ENCODE peak calls at places on chromosomes 12 and 14, in nine cellular contexts. E is uterus, I is A549, S is Panc1, H is Caco-2, N is Peyer's patch, G is lower lobe of right lung, W is stomach, F is GM12864. A is an unnamed sample.

GRCh38 chr14:35257809-35258208 is 34.4 kb upstream of the PSMA6 start:
- DNase-seq in E (no peak), I (no peak), S (no peak), H (no peak), N (no peak), G (no peak), W (no peak), F (no peak), A (no peak)

GRCh38 chr14:23861666-23862065 is 91.9 kb upstream of the DHRS4 start:
- DNase-seq in E (no peak), I (no peak), S (no peak), H (no peak), N (no peak), G (no peak), W (peak), F (no peak), A (peak)

GRCh38 chr12:5665615-5666014 is 233.7 kb downstream of the NTF3 start:
- DNase-seq in E (no peak), I (no peak), S (no peak), H (no peak), N (no peak), G (no peak), W (no peak), F (no peak), A (no peak)

GRCh38 chr12:6868211-6869048 is 1.1 kb downstream of the TPI1 start:
- DNase-seq in E (no peak), I (no peak), S (no peak), H (no peak), N (no peak), G (no peak), W (no peak), F (no peak), A (no peak)

GRCh38 chr12:108516511-108517275 is 1.6 kb downstream of the FICD start:
- DNase-seq in E (no peak), I (no peak), S (no peak), H (no peak), N (no peak), G (no peak), W (no peak), F (no peak), A (no peak)

GRCh38 chr12:98591209-98591608 is 2.3 kb upstream of the SLC25A3 start:
- DNase-seq in E (no peak), I (no peak), S (no peak), H (peak), N (no peak), G (no peak), W (no peak), F (no peak), A (no peak)

GRCh38 chr12:132735496-132735895 is 24.9 kb downstream of the PGAM5 start:
- DNase-seq in E (no peak), I (no peak), S (no peak), H (no peak), N (no peak), G (peak), W (no peak), F (no peak), A (no peak)

GRCh38 chr12:1583421-1584078 is 10.8 kb downstream of the FBXL14 start:
- DNase-seq in E (peak), I (peak), S (no peak), H (peak), N (peak), G (no peak), W (peak), F (peak), A (peak)

GRCh38 chr12:2412305-2412643 is 359.5 kb downstream of the CACNA1C start:
- DNase-seq in E (no peak), I (no peak), S (no peak), H (no peak), N (no peak), G (no peak), W (no peak), F (no peak), A (no peak)

GRCh38 chr14:104280902-104281767 is 142.7 kb downstream of the KIF26A start:
- DNase-seq in E (peak), I (no peak), S (no peak), H (no peak), N (no peak), G (peak), W (peak), F (no peak), A (no peak)

GRCh38 chr12:94230357-94230905 is 82.1 kb downstream of the PLXNC1 start:
- DNase-seq in E (no peak), I (no peak), S (no peak), H (no peak), N (no peak), G (no peak), W (no peak), F (no peak), A (no peak)

DNA sequence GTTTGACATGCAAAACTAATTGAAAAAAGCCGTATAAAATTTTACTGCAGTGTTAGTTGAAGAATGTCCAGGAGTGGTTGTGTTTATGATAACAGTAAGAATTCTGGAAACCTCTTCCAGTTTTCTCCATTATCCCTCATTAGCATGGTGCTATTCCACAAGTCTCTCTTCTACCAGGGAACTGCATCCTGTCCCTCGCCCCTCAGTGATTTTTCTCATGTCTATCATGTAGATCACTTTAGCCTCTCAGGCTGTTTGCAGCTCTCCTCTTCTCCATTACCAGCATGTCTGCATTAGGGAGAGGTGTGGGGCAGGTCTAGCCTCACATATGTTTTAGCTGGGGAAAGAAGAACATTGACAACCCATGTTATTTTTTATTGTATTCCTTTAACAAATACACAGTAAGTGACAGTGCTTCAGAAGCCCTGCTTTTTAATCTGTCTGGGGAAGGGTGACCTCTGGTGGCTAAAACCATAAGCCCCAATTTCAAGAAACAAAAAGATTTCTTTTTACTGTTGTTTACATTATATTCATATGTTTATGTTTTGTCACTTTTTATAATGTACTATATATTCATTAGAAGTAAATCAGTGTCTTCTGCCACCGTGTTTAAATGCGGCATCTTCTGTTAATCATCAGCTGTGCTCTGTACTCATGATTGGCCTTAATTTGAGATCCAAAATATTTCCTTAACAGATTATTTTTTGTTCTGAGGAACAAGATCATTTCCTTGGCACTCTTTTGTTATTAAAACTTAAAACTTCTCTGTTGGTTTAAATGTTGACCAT is 70.7 kb downstream of the RASSF8 start:
- DNase-seq in E (no peak), I (peak), S (no peak), H (no peak), N (no peak), G (no peak), W (no peak), F (no peak), A (peak)
- TF ChIP-seq CTCF in E (peak), I (peak), S (peak), H (peak), N (peak), G (peak), W (peak), F (peak), A (peak)

GRCh38 chr14:47539065-47539464 is 136.3 kb downstream of the MDGA2 start:
- DNase-seq in E (no peak), I (no peak), S (no peak), H (no peak), N (no peak), G (no peak), W (no peak), F (no peak), A (peak)
- TF ChIP-seq CTCF in E (peak), I (peak), S (peak), H (peak), N (peak), G (peak), W (no peak), F (no peak), A (no peak)

GRCh38 chr14:30656190-30656632 is 34.1 kb downstream of the SCFD1 start:
- DNase-seq in E (peak), I (peak), S (peak), H (no peak), N (no peak), G (no peak), W (no peak), F (peak), A (peak)

GRCh38 chr14:30658645-30659044 is 36.5 kb downstream of the SCFD1 start:
- DNase-seq in E (no peak), I (no peak), S (no peak), H (no peak), N (no peak), G (no peak), W (no peak), F (no peak), A (no peak)

GRCh38 chr14:30657606-30658163 is 35.6 kb downstream of the SCFD1 start:
- DNase-seq in E (no peak), I (peak), S (no peak), H (no peak), N (no peak), G (no peak), W (no peak), F (no peak), A (no peak)

GRCh38 chr14:30655658-30656057 is 33.5 kb downstream of the SCFD1 start:
- DNase-seq in E (no peak), I (no peak), S (no peak), H (no peak), N (no peak), G (no peak), W (no peak), F (no peak), A (no peak)

GRCh38 chr14:30657050-30657449 is 34.9 kb downstream of the SCFD1 start:
- DNase-seq in E (no peak), I (no peak), S (no peak), H (no peak), N (no peak), G (no peak), W (no peak), F (no peak), A (no peak)
- TF ChIP-seq CTCF in E (no peak), I (no peak), S (no peak), H (no peak), N (no peak), G (no peak), W (no peak), F (no peak), A (no peak)

GRCh38 chr14:67459336-67459735 is 29.2 kb downstream of the TMEM229B start:
- DNase-seq in E (no peak), I (no peak), S (no peak), H (no peak), N (no peak), G (no peak), W (no peak), F (no peak), A (no peak)

GRCh38 chr14:67457782-67458181 is 30.7 kb downstream of the TMEM229B start:
- DNase-seq in E (no peak), I (no peak), S (no peak), H (no peak), N (no peak), G (peak), W (peak), F (no peak), A (no peak)

GRCh38 chr14:67456732-67457131 is 31.8 kb downstream of the TMEM229B start:
- DNase-seq in E (no peak), I (no peak), S (no peak), H (no peak), N (no peak), G (no peak), W (no peak), F (no peak), A (no peak)

GRCh38 chr14:67449096-67449495 is 37.1 kb upstream of the PLEK2 start:
- DNase-seq in E (no peak), I (no peak), S (no peak), H (no peak), N (no peak), G (no peak), W (no peak), F (no peak), A (no peak)

GRCh38 chr14:67453575-67454300 is 34.8 kb downstream of the TMEM229B start:
- DNase-seq in E (no peak), I (no peak), S (no peak), H (no peak), N (no peak), G (no peak), W (no peak), F (no peak), A (no peak)
- TF ChIP-seq CTCF in E (no peak), I (no peak), S (no peak), H (no peak), N (no peak), G (no peak), W (no peak), F (no peak), A (no peak)

GRCh38 chr14:79011091-79011919 is 841.1 kb downstream of the NRXN3 start:
- DNase-seq in E (no peak), I (peak), S (peak), H (no peak), N (no peak), G (no peak), W (no peak), F (no peak), A (peak)
- TF ChIP-seq CTCF in E (peak), I (peak), S (peak), H (peak), N (peak), G (peak), W (peak), F (peak), A (no peak)

GRCh38 chr12:80512781-80513180 is 68.7 kb downstream of the PTPRQ start:
- DNase-seq in E (no peak), I (no peak), S (no peak), H (no peak), N (no peak), G (no peak), W (no peak), F (no peak), A (no peak)
- TF ChIP-seq CTCF in E (no peak), I (no peak), S (peak), H (no peak), N (no peak), G (no peak), W (no peak), F (no peak), A (no peak)

GRCh38 chr12:82688035-82688501 is 1.4 kb downstream of the TMTC2 start:
- DNase-seq in E (no peak), I (peak), S (no peak), H (no peak), N (no peak), G (no peak), W (no peak), F (peak), A (no peak)
- TF ChIP-seq CTCF in E (no peak), I (no peak), S (peak), H (peak), N (no peak), G (no peak), W (no peak), F (peak), A (no peak)

A was measured in Calu3.